ENCODE peak calls at places on chromosomes 11 and 22, in five cellular contexts. One of them, this sample, is unnamed.

GRCh38 chr22:18076060-18076497 is 1.7 kb upstream of the PEX26 start:
- DNase-seq in brain microvascular endothelial cell: peak; percentile 78
- DNase-seq in right lobe of liver: peak; percentile 83
- DNase-seq in astrocyte of the spinal cord: peak; percentile 90
- DNase-seq in esophagus muscularis mucosa: no peak
- DNase-seq in this sample: peak; percentile 65

GRCh38 chr11:102288745-102289083 is 28.6 kb upstream of the BIRC3 start:
- DNase-seq in brain microvascular endothelial cell: no peak
- DNase-seq in right lobe of liver: no peak
- DNase-seq in astrocyte of the spinal cord: no peak
- DNase-seq in esophagus muscularis mucosa: no peak
- DNase-seq in this sample: no peak

GRCh38 chr22:39547587-39547947 is 15.0 kb upstream of the RPS19BP1 start:
- DNase-seq in brain microvascular endothelial cell: no peak
- DNase-seq in right lobe of liver: no peak
- DNase-seq in astrocyte of the spinal cord: no peak
- DNase-seq in esophagus muscularis mucosa: no peak
- DNase-seq in this sample: no peak

GRCh38 chr11:119168471-119169271 is at the start of gene NLRX1:
- DNase-seq in brain microvascular endothelial cell: peak; percentile 59
- DNase-seq in right lobe of liver: peak; percentile 89
- DNase-seq in astrocyte of the spinal cord: peak; percentile 81
- DNase-seq in esophagus muscularis mucosa: peak; percentile 95
- DNase-seq in this sample: peak; percentile 80

GRCh38 chr11:133895551-133895950 is 50.2 kb upstream of the SPATA19 start:
- DNase-seq in brain microvascular endothelial cell: no peak
- DNase-seq in right lobe of liver: no peak
- DNase-seq in astrocyte of the spinal cord: no peak
- DNase-seq in esophagus muscularis mucosa: no peak
- DNase-seq in this sample: no peak

GRCh38 chr11:63945482-63946163 is 6.8 kb downstream of the NAA40 start:
- DNase-seq in brain microvascular endothelial cell: peak; percentile 59
- DNase-seq in right lobe of liver: peak; percentile 79
- DNase-seq in astrocyte of the spinal cord: peak; percentile 73
- DNase-seq in esophagus muscularis mucosa: no peak
- DNase-seq in this sample: peak; percentile 54

GRCh38 chr22:19867617-19868016 is 12.9 kb upstream of the GNB1L start:
- DNase-seq in brain microvascular endothelial cell: no peak
- DNase-seq in right lobe of liver: no peak
- DNase-seq in astrocyte of the spinal cord: no peak
- DNase-seq in esophagus muscularis mucosa: no peak
- DNase-seq in this sample: no peak

GRCh38 chr22:45997775-45998637 is 21.0 kb upstream of the WNT7B start:
- DNase-seq in brain microvascular endothelial cell: no peak
- DNase-seq in right lobe of liver: no peak
- DNase-seq in astrocyte of the spinal cord: no peak
- DNase-seq in esophagus muscularis mucosa: no peak
- DNase-seq in this sample: no peak

GRCh38 chr22:19420321-19420720 is 11.2 kb downstream of the HIRA start:
- DNase-seq in brain microvascular endothelial cell: no peak
- DNase-seq in right lobe of liver: no peak
- DNase-seq in astrocyte of the spinal cord: no peak
- DNase-seq in esophagus muscularis mucosa: no peak
- DNase-seq in this sample: no peak

GRCh38 chr11:114168691-114169090 is 109.2 kb downstream of the ZBTB16 start:
- DNase-seq in brain microvascular endothelial cell: no peak
- DNase-seq in right lobe of liver: no peak
- DNase-seq in astrocyte of the spinal cord: no peak
- DNase-seq in esophagus muscularis mucosa: no peak
- DNase-seq in this sample: no peak

GRCh38 chr11:86519064-86519911 is 144.6 kb downstream of the CCDC81 start:
- DNase-seq in brain microvascular endothelial cell: peak; percentile 74
- DNase-seq in right lobe of liver: no peak
- DNase-seq in astrocyte of the spinal cord: peak; percentile 86
- DNase-seq in esophagus muscularis mucosa: peak; percentile 80
- DNase-seq in this sample: no peak

GRCh38 chr22:30116362-30117117 is 36.3 kb downstream of the HORMAD2 start:
- DNase-seq in brain microvascular endothelial cell: peak; percentile 47
- DNase-seq in right lobe of liver: no peak
- DNase-seq in astrocyte of the spinal cord: peak; percentile 64
- DNase-seq in esophagus muscularis mucosa: no peak
- DNase-seq in this sample: no peak

GRCh38 chr22:30117256-30117655 is 37.0 kb downstream of the HORMAD2 start:
- DNase-seq in brain microvascular endothelial cell: no peak
- DNase-seq in right lobe of liver: no peak
- DNase-seq in astrocyte of the spinal cord: no peak
- DNase-seq in esophagus muscularis mucosa: no peak
- DNase-seq in this sample: no peak

GRCh38 chr22:30114356-30114755 is 34.1 kb downstream of the HORMAD2 start:
- DNase-seq in brain microvascular endothelial cell: no peak
- DNase-seq in right lobe of liver: no peak
- DNase-seq in astrocyte of the spinal cord: no peak
- DNase-seq in esophagus muscularis mucosa: no peak
- DNase-seq in this sample: no peak

GRCh38 chr22:30113494-30113893 is 33.2 kb downstream of the HORMAD2 start:
- DNase-seq in brain microvascular endothelial cell: no peak
- DNase-seq in right lobe of liver: no peak
- DNase-seq in astrocyte of the spinal cord: no peak
- DNase-seq in esophagus muscularis mucosa: no peak
- DNase-seq in this sample: no peak

DNA sequence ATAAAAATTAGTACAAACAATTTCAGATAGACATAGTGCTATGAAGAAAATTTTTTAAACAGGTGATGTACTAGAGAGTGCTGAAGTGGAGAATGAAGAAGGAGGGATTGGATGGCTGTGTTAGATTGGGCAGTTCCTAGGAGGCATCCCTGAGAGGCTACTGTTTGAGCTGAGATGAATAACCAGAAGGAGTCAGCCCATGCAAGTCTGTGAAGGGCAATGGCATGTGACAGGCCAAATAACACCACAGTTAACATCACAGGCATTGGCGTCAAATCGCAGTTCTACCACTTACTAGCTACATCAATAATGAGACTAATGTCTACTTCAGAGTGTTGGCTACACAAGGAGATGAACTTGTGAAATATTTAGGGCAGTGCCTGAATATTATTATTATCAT is 35.4 kb downstream of the HORMAD2 start:
- DNase-seq in brain microvascular endothelial cell: no peak
- DNase-seq in right lobe of liver: no peak
- DNase-seq in astrocyte of the spinal cord: no peak
- DNase-seq in esophagus muscularis mucosa: no peak
- DNase-seq in this sample: no peak
- TF ChIP-seq CTCF in brain microvascular endothelial cell: no peak
- TF ChIP-seq CTCF in right lobe of liver: no peak
- TF ChIP-seq CTCF in astrocyte of the spinal cord: no peak
- TF ChIP-seq CTCF in esophagus muscularis mucosa: no peak
- TF ChIP-seq CTCF in this sample: no peak

GRCh38 chr11:111975076-111975806 is 38.1 kb downstream of the DIXDC1 start:
- DNase-seq in brain microvascular endothelial cell: no peak
- DNase-seq in right lobe of liver: no peak
- DNase-seq in astrocyte of the spinal cord: no peak
- DNase-seq in esophagus muscularis mucosa: no peak
- DNase-seq in this sample: no peak
- TF ChIP-seq CTCF in brain microvascular endothelial cell: no peak
- TF ChIP-seq CTCF in right lobe of liver: no peak
- TF ChIP-seq CTCF in astrocyte of the spinal cord: peak; percentile 30
- TF ChIP-seq CTCF in esophagus muscularis mucosa: peak; percentile 15
- TF ChIP-seq CTCF in this sample: no peak

DNA sequence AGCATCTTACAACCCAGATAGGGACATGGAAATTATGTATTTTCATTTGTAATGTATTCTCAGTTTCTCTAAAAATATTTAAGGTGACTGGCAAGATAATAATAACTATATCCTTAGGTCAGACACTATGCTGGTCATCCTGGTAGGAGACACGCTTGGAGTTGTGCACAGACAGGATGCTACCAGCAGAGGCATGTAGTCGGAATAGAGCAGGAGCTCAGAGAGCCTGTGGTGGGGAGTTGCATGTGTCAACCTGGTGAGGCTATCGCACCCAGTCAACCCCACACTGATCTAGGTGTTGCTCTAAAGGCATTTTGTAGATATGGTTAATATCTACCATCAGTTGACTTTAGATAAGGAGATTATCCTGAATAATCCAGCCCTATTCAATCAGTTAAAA is 318.5 kb downstream of the MIAT start:
- DNase-seq in brain microvascular endothelial cell: no peak
- DNase-seq in right lobe of liver: no peak
- DNase-seq in astrocyte of the spinal cord: no peak
- DNase-seq in esophagus muscularis mucosa: no peak
- DNase-seq in this sample: no peak
- TF ChIP-seq CTCF in brain microvascular endothelial cell: peak; percentile 35
- TF ChIP-seq CTCF in right lobe of liver: no peak
- TF ChIP-seq CTCF in astrocyte of the spinal cord: no peak
- TF ChIP-seq CTCF in esophagus muscularis mucosa: no peak
- TF ChIP-seq CTCF in this sample: no peak

GRCh38 chr11:68828155-68828931 is 13.4 kb downstream of the CPT1A start:
- DNase-seq in brain microvascular endothelial cell: no peak
- DNase-seq in right lobe of liver: no peak
- DNase-seq in astrocyte of the spinal cord: no peak
- DNase-seq in esophagus muscularis mucosa: no peak
- DNase-seq in this sample: no peak

GRCh38 chr11:68822546-68822945 is 19.2 kb downstream of the CPT1A start:
- DNase-seq in brain microvascular endothelial cell: no peak
- DNase-seq in right lobe of liver: no peak
- DNase-seq in astrocyte of the spinal cord: no peak
- DNase-seq in esophagus muscularis mucosa: no peak
- DNase-seq in this sample: no peak

GRCh38 chr11:68826726-68827125 is 15.0 kb downstream of the CPT1A start:
- DNase-seq in brain microvascular endothelial cell: no peak
- DNase-seq in right lobe of liver: no peak
- DNase-seq in astrocyte of the spinal cord: no peak
- DNase-seq in esophagus muscularis mucosa: no peak
- DNase-seq in this sample: no peak

GRCh38 chr11:68827733-68828132 is 14.0 kb downstream of the CPT1A start:
- DNase-seq in brain microvascular endothelial cell: no peak
- DNase-seq in right lobe of liver: no peak
- DNase-seq in astrocyte of the spinal cord: no peak
- DNase-seq in esophagus muscularis mucosa: no peak
- DNase-seq in this sample: no peak

DNA sequence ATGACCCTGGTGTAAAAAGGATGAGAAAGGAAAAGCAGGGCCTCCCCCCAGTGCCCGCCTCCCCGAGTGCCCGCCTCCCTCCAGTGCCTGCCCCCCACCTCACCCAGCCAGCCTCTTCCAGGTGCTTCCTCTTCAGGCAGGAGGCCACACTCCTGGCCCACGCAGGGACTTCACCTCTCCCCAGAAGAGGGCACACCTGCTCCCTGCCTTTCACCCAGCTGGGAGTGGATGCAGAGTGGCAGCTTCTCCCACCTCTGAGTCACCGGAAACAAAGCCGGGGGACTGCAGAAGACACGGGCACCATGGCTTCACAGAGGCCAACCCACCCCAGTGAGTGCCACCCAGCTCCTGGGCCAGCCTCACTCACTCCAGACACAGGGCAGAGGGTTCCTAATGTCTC is 16.1 kb downstream of the CPT1A start:
- DNase-seq in brain microvascular endothelial cell: no peak
- DNase-seq in right lobe of liver: no peak
- DNase-seq in astrocyte of the spinal cord: no peak
- DNase-seq in esophagus muscularis mucosa: no peak
- DNase-seq in this sample: no peak
- TF ChIP-seq CTCF in brain microvascular endothelial cell: peak; percentile 22
- TF ChIP-seq CTCF in right lobe of liver: no peak
- TF ChIP-seq CTCF in astrocyte of the spinal cord: no peak
- TF ChIP-seq CTCF in esophagus muscularis mucosa: no peak
- TF ChIP-seq CTCF in this sample: no peak

GRCh38 chr22:36998620-36999351 is 20.5 kb downstream of the TST start:
- DNase-seq in brain microvascular endothelial cell: no peak
- DNase-seq in right lobe of liver: no peak
- DNase-seq in astrocyte of the spinal cord: no peak
- DNase-seq in esophagus muscularis mucosa: no peak
- DNase-seq in this sample: no peak
- TF ChIP-seq CTCF in brain microvascular endothelial cell: peak; percentile 33
- TF ChIP-seq CTCF in right lobe of liver: no peak
- TF ChIP-seq CTCF in astrocyte of the spinal cord: no peak
- TF ChIP-seq CTCF in esophagus muscularis mucosa: no peak
- TF ChIP-seq CTCF in this sample: no peak

GRCh38 chr22:29257751-29258181 is 10.0 kb downstream of the RHBDD3 start:
- DNase-seq in brain microvascular endothelial cell: no peak
- DNase-seq in right lobe of liver: no peak
- DNase-seq in astrocyte of the spinal cord: no peak
- DNase-seq in esophagus muscularis mucosa: no peak
- DNase-seq in this sample: no peak

GRCh38 chr22:29258407-29259252 is 9.2 kb downstream of the RHBDD3 start:
- DNase-seq in brain microvascular endothelial cell: no peak
- DNase-seq in right lobe of liver: no peak
- DNase-seq in astrocyte of the spinal cord: no peak
- DNase-seq in esophagus muscularis mucosa: no peak
- DNase-seq in this sample: no peak

GRCh38 chr22:29260031-29260560 is 7.7 kb downstream of the RHBDD3 start:
- DNase-seq in brain microvascular endothelial cell: no peak
- DNase-seq in right lobe of liver: no peak
- DNase-seq in astrocyte of the spinal cord: no peak
- DNase-seq in esophagus muscularis mucosa: no peak
- DNase-seq in this sample: no peak

GRCh38 chr22:29260601-29261315 is 7.0 kb downstream of the RHBDD3 start:
- DNase-seq in brain microvascular endothelial cell: no peak
- DNase-seq in right lobe of liver: no peak
- DNase-seq in astrocyte of the spinal cord: no peak
- DNase-seq in esophagus muscularis mucosa: no peak
- DNase-seq in this sample: no peak

DNA sequence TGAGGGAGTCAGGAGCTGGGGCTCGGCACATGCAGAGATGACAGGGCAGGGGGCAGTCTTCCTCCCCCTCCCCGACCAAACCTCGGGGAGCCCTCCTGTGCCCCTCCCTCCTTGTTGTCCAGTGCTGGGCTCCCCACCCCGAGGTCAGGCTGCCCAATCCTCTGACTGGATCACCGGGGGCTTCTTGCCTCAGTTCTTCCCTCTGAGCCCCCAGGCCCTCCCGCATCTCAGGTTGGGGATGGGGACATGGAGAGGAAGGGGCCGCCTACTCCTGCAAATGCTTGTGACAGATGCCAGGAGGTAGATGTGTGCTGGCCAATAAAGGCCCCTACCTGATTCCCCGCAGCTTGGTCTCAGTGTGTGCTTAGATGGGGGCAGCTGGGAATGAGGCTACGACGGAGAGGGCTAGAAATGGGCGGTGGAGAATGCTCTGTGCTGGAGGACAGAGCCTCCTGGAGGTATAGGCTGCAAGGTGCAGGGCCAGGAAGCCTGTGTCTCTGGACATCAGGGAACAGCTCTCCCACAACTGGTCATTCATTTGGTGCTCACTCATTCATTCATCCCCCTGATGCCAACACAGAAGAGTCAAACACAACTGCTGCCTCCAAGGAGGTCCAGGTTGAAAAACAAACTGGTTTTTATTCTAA is 8.4 kb downstream of the RHBDD3 start:
- DNase-seq in brain microvascular endothelial cell: no peak
- DNase-seq in right lobe of liver: no peak
- DNase-seq in astrocyte of the spinal cord: no peak
- DNase-seq in esophagus muscularis mucosa: no peak
- DNase-seq in this sample: no peak
- TF ChIP-seq CTCF in brain microvascular endothelial cell: peak; percentile 42
- TF ChIP-seq CTCF in right lobe of liver: no peak
- TF ChIP-seq CTCF in astrocyte of the spinal cord: peak; percentile 17
- TF ChIP-seq CTCF in esophagus muscularis mucosa: no peak
- TF ChIP-seq CTCF in this sample: no peak